ENCODE peak calls at places on chromosomes 13 and 19, in six cellular contexts. One of them, this sample, is unnamed.

GRCh38 chr19:54331626-54332025 is 7.3 kb downstream of the LILRA4 start:
- DNase-seq in neural crest cell: no peak
- DNase-seq in CD8-positive, alpha-beta memory T cell: no peak
- DNase-seq in ovary: no peak
- DNase-seq in cortex of kidney: no peak
- DNase-seq in GF-D8: no peak
- DNase-seq in this sample: no peak

GRCh38 chr19:38049105-38049649 is 142.2 kb downstream of the SIPA1L3 start:
- DNase-seq in neural crest cell: no peak
- DNase-seq in CD8-positive, alpha-beta memory T cell: no peak
- DNase-seq in cortex of kidney: no peak
- DNase-seq in GF-D8: peak
- DNase-seq in ovary: no peak
- DNase-seq in this sample: no peak

GRCh38 chr13:80558074-80558473 is 217.1 kb upstream of the SPRY2 start:
- DNase-seq in ovary: no peak
- DNase-seq in neural crest cell: no peak
- DNase-seq in CD8-positive, alpha-beta memory T cell: no peak
- DNase-seq in cortex of kidney: no peak
- DNase-seq in GF-D8: no peak
- DNase-seq in this sample: no peak

GRCh38 chr19:13339869-13340268 is 166.4 kb downstream of the CACNA1A start:
- DNase-seq in GF-D8: no peak
- DNase-seq in CD8-positive, alpha-beta memory T cell: no peak
- DNase-seq in neural crest cell: no peak
- DNase-seq in ovary: no peak
- DNase-seq in cortex of kidney: no peak
- DNase-seq in this sample: no peak

GRCh38 chr19:3671680-3672574 is 28.3 kb downstream of the PIP5K1C start:
- DNase-seq in cortex of kidney: no peak
- DNase-seq in neural crest cell: no peak
- DNase-seq in ovary: no peak
- DNase-seq in GF-D8: no peak
- DNase-seq in CD8-positive, alpha-beta memory T cell: no peak
- DNase-seq in this sample: no peak

GRCh38 chr19:45641274-45642105 is 2.3 kb upstream of the EML2 start:
- DNase-seq in cortex of kidney: no peak
- DNase-seq in GF-D8: peak
- DNase-seq in ovary: peak
- DNase-seq in neural crest cell: peak
- DNase-seq in CD8-positive, alpha-beta memory T cell: peak
- DNase-seq in this sample: peak

GRCh38 chr13:45340422-45341033 is 455 bp downstream of the TPT1 start:
- DNase-seq in neural crest cell: peak
- DNase-seq in cortex of kidney: peak
- DNase-seq in CD8-positive, alpha-beta memory T cell: peak
- DNase-seq in GF-D8: peak
- DNase-seq in ovary: peak
- DNase-seq in this sample: no peak

GRCh38 chr13:36362914-36363313 is 16.7 kb upstream of the SPART start:
- DNase-seq in GF-D8: no peak
- DNase-seq in neural crest cell: no peak
- DNase-seq in ovary: no peak
- DNase-seq in cortex of kidney: no peak
- DNase-seq in CD8-positive, alpha-beta memory T cell: no peak
- DNase-seq in this sample: no peak

GRCh38 chr13:45063261-45063870 is 56.9 kb upstream of the GTF2F2 start:
- DNase-seq in GF-D8: no peak
- DNase-seq in cortex of kidney: no peak
- DNase-seq in neural crest cell: no peak
- DNase-seq in CD8-positive, alpha-beta memory T cell: no peak
- DNase-seq in ovary: no peak
- DNase-seq in this sample: no peak

GRCh38 chr19:39307233-39307821 is 11.1 kb downstream of the IFNL1 start:
- DNase-seq in CD8-positive, alpha-beta memory T cell: no peak
- DNase-seq in ovary: no peak
- DNase-seq in cortex of kidney: no peak
- DNase-seq in neural crest cell: no peak
- DNase-seq in GF-D8: no peak
- DNase-seq in this sample: no peak

GRCh38 chr19:16342002-16342715 is 17.5 kb downstream of the KLF2 start:
- DNase-seq in cortex of kidney: no peak
- DNase-seq in ovary: no peak
- DNase-seq in GF-D8: no peak
- DNase-seq in CD8-positive, alpha-beta memory T cell: no peak
- DNase-seq in neural crest cell: no peak
- DNase-seq in this sample: no peak

GRCh38 chr13:112777637-112778406 is 88.0 kb downstream of the ATP11A start:
- DNase-seq in CD8-positive, alpha-beta memory T cell: no peak
- DNase-seq in ovary: peak
- DNase-seq in neural crest cell: no peak
- DNase-seq in GF-D8: no peak
- DNase-seq in cortex of kidney: no peak
- DNase-seq in this sample: no peak

GRCh38 chr19:39362682-39363657 is 20.7 kb downstream of the SAMD4B start:
- DNase-seq in GF-D8: no peak
- DNase-seq in CD8-positive, alpha-beta memory T cell: no peak
- DNase-seq in cortex of kidney: no peak
- DNase-seq in neural crest cell: no peak
- DNase-seq in ovary: no peak
- DNase-seq in this sample: no peak

GRCh38 chr19:33982706-33983105 is 186.0 kb downstream of the KCTD15 start:
- DNase-seq in cortex of kidney: no peak
- DNase-seq in ovary: no peak
- DNase-seq in CD8-positive, alpha-beta memory T cell: no peak
- DNase-seq in GF-D8: no peak
- DNase-seq in neural crest cell: no peak
- DNase-seq in this sample: no peak

GRCh38 chr13:107778094-107778493 is 437.2 kb downstream of the LIG4 start:
- DNase-seq in ovary: no peak
- DNase-seq in cortex of kidney: no peak
- DNase-seq in CD8-positive, alpha-beta memory T cell: no peak
- DNase-seq in GF-D8: no peak
- DNase-seq in neural crest cell: no peak
- DNase-seq in this sample: no peak

GRCh38 chr13:77143325-77143907 is 116.5 kb upstream of the FBXL3 start:
- DNase-seq in ovary: no peak
- DNase-seq in CD8-positive, alpha-beta memory T cell: no peak
- DNase-seq in neural crest cell: no peak
- DNase-seq in GF-D8: no peak
- DNase-seq in cortex of kidney: no peak
- DNase-seq in this sample: no peak

GRCh38 chr19:33502991-33503790 is 18.4 kb downstream of the PEPD start:
- DNase-seq in GF-D8: no peak
- DNase-seq in CD8-positive, alpha-beta memory T cell: no peak
- DNase-seq in cortex of kidney: no peak
- DNase-seq in ovary: no peak
- DNase-seq in neural crest cell: peak
- DNase-seq in this sample: no peak

GRCh38 chr19:16153582-16154336 is 10.3 kb downstream of the HSH2D start:
- DNase-seq in neural crest cell: no peak
- DNase-seq in GF-D8: no peak
- DNase-seq in ovary: no peak
- DNase-seq in cortex of kidney: no peak
- DNase-seq in CD8-positive, alpha-beta memory T cell: no peak
- DNase-seq in this sample: no peak